ENCODE peak calls at places on chromosome 7, in six cellular contexts. M is left cardiac atrium; B is activated naive CD4-positive, alpha-beta T cell treated with anti-CD3 and anti-CD28 coated beads, Interleukin-2, amount 50 U/mL, for 16 hours; D is stomach; K is SW 1271; H is pancreas. U is an unnamed sample.

GRCh38 chr7:18087687-18088078 is 60.0 kb upstream of the PRPS1L1 start:
- DNase-seq in K (no peak), H (no peak), M (peak; percentile 15), B (no peak), D (no peak), U (no peak)

GRCh38 chr7:87345166-87345927 is at the start of gene CROT:
- DNase-seq in M (peak; percentile 98), D (peak; percentile 95), H (peak; percentile 92), B (peak; percentile 96), K (peak; percentile 82), U (peak; percentile 98)

GRCh38 chr7:73721237-73721848 is 1.9 kb upstream of the STX1A start:
- DNase-seq in D (peak; percentile 90), H (peak; percentile 87), B (no peak), M (peak; percentile 72), K (no peak), U (no peak)

GRCh38 chr7:22082553-22082885 is 136.8 kb upstream of the CDCA7L start:
- DNase-seq in D (no peak), K (no peak), B (no peak), H (no peak), M (no peak), U (no peak)

GRCh38 chr7:91383875-91384274 is 119.6 kb downstream of the FZD1 start:
- DNase-seq in D (no peak), K (no peak), H (no peak), B (no peak), M (no peak), U (no peak)

GRCh38 chr7:100726998-100727761 is 6.2 kb upstream of the ZAN start:
- DNase-seq in D (no peak), B (no peak), H (no peak), M (no peak), K (no peak), U (no peak)

GRCh38 chr7:158818325-158819213 is 10.7 kb downstream of the ESYT2 start:
- DNase-seq in M (peak; percentile 94), D (peak; percentile 72), B (peak; percentile 67), H (peak; percentile 68), K (peak; percentile 98), U (no peak)

GRCh38 chr7:116588225-116588624 is 63.4 kb downstream of the CAV1 start:
- DNase-seq in B (no peak), D (no peak), M (peak; percentile 21), H (no peak), K (no peak), U (no peak)

GRCh38 chr7:90769036-90769435 is 172.9 kb downstream of the CDK14 start:
- DNase-seq in H (no peak), M (no peak), B (no peak), D (no peak), K (no peak), U (peak; percentile 40)

GRCh38 chr7:102079140-102080002 is 207.3 kb upstream of the SH2B2 start:
- DNase-seq in B (no peak), K (no peak), H (no peak), M (no peak), D (no peak), U (no peak)

GRCh38 chr7:90597527-90597871 is 1.4 kb downstream of the CDK14 start:
- DNase-seq in H (no peak), M (no peak), B (no peak), K (no peak), D (no peak), U (peak; percentile 47)

GRCh38 chr7:78225534-78225933 is 427.0 kb downstream of the PHTF2 start:
- DNase-seq in M (no peak), K (no peak), B (no peak), D (no peak), H (no peak), U (no peak)

GRCh38 chr7:36806897-36807296 is 82.6 kb upstream of the AOAH start:
- DNase-seq in M (no peak), H (no peak), K (no peak), D (no peak), B (no peak), U (no peak)

GRCh38 chr7:73749931-73750776 is 11.6 kb upstream of the ABHD11 start:
- DNase-seq in K (no peak), M (no peak), D (no peak), H (no peak), B (no peak), U (no peak)

GRCh38 chr7:42914009-42914725 is 2.3 kb upstream of the C7orf25 start:
- DNase-seq in M (no peak), B (no peak), K (no peak), D (no peak), H (no peak), U (no peak)

GRCh38 chr7:123787227-123788007 is 38.6 kb upstream of the WASL start:
- DNase-seq in M (no peak), K (no peak), H (no peak), D (no peak), B (no peak), U (no peak)

GRCh38 chr7:127874951-127875608 is 156.2 kb downstream of the LRRC4 start:
- DNase-seq in M (no peak), K (no peak), D (no peak), B (no peak), H (no peak), U (no peak)

GRCh38 chr7:6451224-6451705 is 3.5 kb upstream of the DAGLB start:
- DNase-seq in H (no peak), D (no peak), K (no peak), M (no peak), B (no peak), U (no peak)